ENCODE peak calls at places on chromosomes 3 and 15, in ten cellular contexts. R is esophagus muscularis mucosa, N is tibial artery, C is NCI-H82, U is neural crest cell, G is cerebellar cortex, S is SW 1271, Y is cardiac muscle cell, J is ELR, H is erythroblast. Q is an unnamed sample.
A peak's percentile ranks its signal among the peaks of the same experiment; 100 is the strongest.

GRCh38 chr3:31132132-31132769 is 237.8 kb upstream of the GADL1 start:
- DNase-seq in R (no peak), N (no peak), C (peak; percentile 63), U (no peak), G (peak; percentile 2), S (no peak), Y (peak; percentile 68), J (peak; percentile 70), H (peak; percentile 5), Q (no peak)

GRCh38 chr3:174620855-174621457 is 238.2 kb upstream of the NAALADL2 start:
- DNase-seq in R (no peak), N (no peak), C (no peak), U (no peak), G (no peak), S (no peak), Y (no peak), J (no peak), H (no peak), Q (no peak)

GRCh38 chr3:122928396-122929187 is 99.0 kb downstream of the SEMA5B start:
- DNase-seq in R (no peak), N (peak; percentile 10), C (no peak), U (no peak), G (no peak), S (no peak), Y (no peak), J (no peak), H (no peak), Q (no peak)

GRCh38 chr3:75254685-75255084 is 409.4 kb upstream of the FRG2C start:
- DNase-seq in R (no peak), N (no peak), C (no peak), U (no peak), G (no peak), S (no peak), Y (no peak), J (no peak), H (no peak), Q (no peak)

GRCh38 chr3:12235691-12236090 is 53.2 kb upstream of the PPARG start:
- DNase-seq in R (no peak), N (no peak), C (peak; percentile 3), U (no peak), G (no peak), S (no peak), Y (peak; percentile 55), J (peak; percentile 57), H (no peak), Q (no peak)

GRCh38 chr15:54345301-54345700 is 367.1 kb downstream of the UNC13C start:
- DNase-seq in R (no peak), N (no peak), C (no peak), U (no peak), G (peak; percentile 63), S (no peak), Y (no peak), J (no peak), H (no peak), Q (no peak)

GRCh38 chr15:42226648-42227047 is 18.5 kb upstream of the VPS39 start:
- DNase-seq in R (no peak), N (no peak), C (no peak), U (no peak), G (no peak), S (no peak), Y (no peak), J (no peak), H (no peak), Q (no peak)

GRCh38 chr3:173932624-173933023 is 535.1 kb downstream of the NLGN1 start:
- DNase-seq in R (no peak), N (no peak), C (peak; percentile 9), U (no peak), G (no peak), S (no peak), Y (peak; percentile 37), J (peak; percentile 87), H (no peak), Q (no peak)

GRCh38 chr3:153970735-153971347 is 150.3 kb upstream of the ARHGEF26 start:
- DNase-seq in R (no peak), N (no peak), C (peak; percentile 84), U (no peak), G (no peak), S (no peak), Y (peak; percentile 55), J (peak; percentile 44), H (no peak), Q (no peak)

GRCh38 chr15:40240619-40241304 is 1.9 kb downstream of the PAK6 start:
- DNase-seq in R (no peak), N (no peak), C (no peak), U (no peak), G (no peak), S (no peak), Y (no peak), J (no peak), H (no peak), Q (no peak)

GRCh38 chr3:36192901-36193300 is 187.4 kb upstream of the STAC start:
- DNase-seq in R (no peak), N (no peak), C (no peak), U (no peak), G (peak; percentile 97), S (no peak), Y (no peak), J (no peak), H (no peak), Q (no peak)

GRCh38 chr15:31353931-31354330 is 27.3 kb downstream of the KLF13 start:
- DNase-seq in R (no peak), N (no peak), C (no peak), U (no peak), G (peak; percentile 87), S (no peak), Y (peak; percentile 30), J (no peak), H (no peak), Q (no peak)

GRCh38 chr15:37083610-37084009 is 16.7 kb downstream of the MEIS2 start:
- DNase-seq in R (no peak), N (no peak), C (no peak), U (no peak), G (no peak), S (no peak), Y (no peak), J (no peak), H (no peak), Q (no peak)

GRCh38 chr3:169044341-169045113 is 619.0 kb downstream of the MECOM start:
- DNase-seq in R (no peak), N (no peak), C (no peak), U (no peak), G (no peak), S (no peak), Y (peak; percentile 49), J (peak; percentile 94), H (no peak), Q (no peak)

GRCh38 chr3:121757087-121757811 is 7.7 kb upstream of the GOLGB1 start:
- DNase-seq in R (no peak), N (no peak), C (peak; percentile 61), U (no peak), G (no peak), S (no peak), Y (peak; percentile 93), J (no peak), H (peak; percentile 27), Q (no peak)

GRCh38 chr3:143865302-143865701 is 17.0 kb upstream of the SLC9A9 start:
- DNase-seq in R (no peak), N (no peak), C (no peak), U (no peak), G (no peak), S (no peak), Y (peak; percentile 61), J (no peak), H (no peak), Q (no peak)

GRCh38 chr3:55369491-55369890 is 117.6 kb downstream of the WNT5A start:
- DNase-seq in R (no peak), N (no peak), C (peak; percentile 34), U (no peak), G (no peak), S (no peak), Y (no peak), J (no peak), H (no peak), Q (no peak)

GRCh38 chr3:183050706-183051105 is 48.6 kb downstream of the MCCC1 start:
- DNase-seq in R (no peak), N (no peak), C (no peak), U (no peak), G (no peak), S (no peak), Y (peak; percentile 3), J (no peak), H (no peak), Q (no peak)

GRCh38 chr3:158347966-158348365 is 223.0 kb upstream of the MLF1 start:
- DNase-seq in R (no peak), N (no peak), C (no peak), U (no peak), G (no peak), S (no peak), Y (peak; percentile 51), J (peak; percentile 2), H (no peak), Q (no peak)

GRCh38 chr3:128805771-128806170 is 73.6 kb upstream of the ACAD9 start:
- DNase-seq in R (no peak), N (no peak), C (no peak), U (no peak), G (no peak), S (no peak), Y (no peak), J (peak; percentile 89), H (no peak), Q (no peak)

GRCh38 chr15:67863442-67863987 is 23.7 kb upstream of the RNU6-1 start:
- DNase-seq in R (no peak), N (peak; percentile 69), C (peak; percentile 91), U (peak; percentile 76), G (peak; percentile 74), S (peak; percentile 30), Y (peak; percentile 89), J (peak; percentile 86), H (peak; percentile 72), Q (peak; percentile 39)

GRCh38 chr3:195060531-195061385 is 210.2 kb downstream of the XXYLT1 start:
- DNase-seq in R (no peak), N (peak; percentile 13), C (peak; percentile 23), U (no peak), G (no peak), S (no peak), Y (no peak), J (no peak), H (no peak), Q (no peak)

GRCh38 chr3:171347017-171347979 is 112.9 kb downstream of the TNIK start:
- DNase-seq in R (no peak), N (no peak), C (no peak), U (no peak), G (no peak), S (no peak), Y (peak; percentile 80), J (peak; percentile 23), H (peak; percentile 11), Q (no peak)

GRCh38 chr3:122014741-122015140 is 7.3 kb downstream of the ILDR1 start:
- DNase-seq in R (peak; percentile 24), N (no peak), C (no peak), U (no peak), G (no peak), S (no peak), Y (no peak), J (no peak), H (no peak), Q (no peak)

GRCh38 chr3:10322355-10322715 is 1.4 kb upstream of the SEC13 start:
- DNase-seq in R (no peak), N (no peak), C (peak; percentile 47), U (no peak), G (no peak), S (no peak), Y (no peak), J (peak; percentile 38), H (peak; percentile 45), Q (no peak)

GRCh38 chr3:10280177-10280529 is 12.6 kb downstream of the GHRL start:
- DNase-seq in R (no peak), N (no peak), C (no peak), U (no peak), G (no peak), S (no peak), Y (no peak), J (peak; percentile 19), H (no peak), Q (no peak)

GRCh38 chr3:197460002-197460401 is 95.8 kb downstream of the BDH1 start:
- DNase-seq in R (no peak), N (no peak), C (no peak), U (no peak), G (peak; percentile 47), S (no peak), Y (no peak), J (no peak), H (no peak), Q (no peak)

GRCh38 chr3:34131091-34131490 is 332.7 kb downstream of the PDCD6IP start:
- DNase-seq in R (no peak), N (no peak), C (no peak), U (no peak), G (no peak), S (no peak), Y (no peak), J (no peak), H (no peak), Q (no peak)